ENCODE peak calls at places on chromosomes 13 and 19, in six cellular contexts. One of them, this sample, is unnamed.

GRCh38 chr19:21483589-21484170 is 21.7 kb upstream of the ZNF429 start:
- DNase-seq in activated CD4-positive, alpha-beta T cell treated with anti-CD3 and anti-CD28 coated beads for 36 hours: peak
- DNase-seq in tibial nerve: peak
- DNase-seq in sigmoid colon: peak
- DNase-seq in NCI-H2081: no peak
- DNase-seq in left kidney: no peak
- DNase-seq in this sample: no peak

GRCh38 chr13:80742027-80742426 is 401.1 kb upstream of the SPRY2 start:
- DNase-seq in tibial nerve: no peak
- DNase-seq in sigmoid colon: no peak
- DNase-seq in NCI-H2081: peak
- DNase-seq in activated CD4-positive, alpha-beta T cell treated with anti-CD3 and anti-CD28 coated beads for 36 hours: no peak
- DNase-seq in left kidney: peak
- DNase-seq in this sample: no peak

GRCh38 chr13:75145926-75146325 is 336.0 kb downstream of the TBC1D4 start:
- DNase-seq in activated CD4-positive, alpha-beta T cell treated with anti-CD3 and anti-CD28 coated beads for 36 hours: no peak
- DNase-seq in NCI-H2081: no peak
- DNase-seq in tibial nerve: no peak
- DNase-seq in sigmoid colon: no peak
- DNase-seq in left kidney: peak
- DNase-seq in this sample: no peak

GRCh38 chr19:46032597-46033025 is 8.2 kb downstream of the IGFL4 start:
- DNase-seq in activated CD4-positive, alpha-beta T cell treated with anti-CD3 and anti-CD28 coated beads for 36 hours: no peak
- DNase-seq in sigmoid colon: no peak
- DNase-seq in tibial nerve: no peak
- DNase-seq in left kidney: no peak
- DNase-seq in NCI-H2081: no peak
- DNase-seq in this sample: peak

GRCh38 chr13:93328943-93329342 is 102.3 kb downstream of the GPC6 start:
- DNase-seq in tibial nerve: no peak
- DNase-seq in sigmoid colon: no peak
- DNase-seq in NCI-H2081: no peak
- DNase-seq in activated CD4-positive, alpha-beta T cell treated with anti-CD3 and anti-CD28 coated beads for 36 hours: no peak
- DNase-seq in left kidney: no peak
- DNase-seq in this sample: no peak

GRCh38 chr19:50477751-50478515 is 1.3 kb upstream of the GARIN5A start:
- DNase-seq in left kidney: no peak
- DNase-seq in tibial nerve: no peak
- DNase-seq in NCI-H2081: no peak
- DNase-seq in activated CD4-positive, alpha-beta T cell treated with anti-CD3 and anti-CD28 coated beads for 36 hours: no peak
- DNase-seq in sigmoid colon: no peak
- DNase-seq in this sample: no peak

GRCh38 chr19:13181747-13182388 is 31.7 kb downstream of the IER2 start:
- DNase-seq in activated CD4-positive, alpha-beta T cell treated with anti-CD3 and anti-CD28 coated beads for 36 hours: peak
- DNase-seq in sigmoid colon: peak
- DNase-seq in tibial nerve: no peak
- DNase-seq in NCI-H2081: no peak
- DNase-seq in left kidney: peak
- DNase-seq in this sample: no peak

GRCh38 chr19:1469200-1469935 is 9.6 kb downstream of the C19orf25 start:
- DNase-seq in left kidney: peak
- DNase-seq in activated CD4-positive, alpha-beta T cell treated with anti-CD3 and anti-CD28 coated beads for 36 hours: peak
- DNase-seq in sigmoid colon: no peak
- DNase-seq in tibial nerve: no peak
- DNase-seq in NCI-H2081: no peak
- DNase-seq in this sample: no peak

GRCh38 chr19:34767967-34768366 is 5.0 kb downstream of the ZNF599 start:
- DNase-seq in activated CD4-positive, alpha-beta T cell treated with anti-CD3 and anti-CD28 coated beads for 36 hours: no peak
- DNase-seq in tibial nerve: no peak
- DNase-seq in sigmoid colon: no peak
- DNase-seq in NCI-H2081: no peak
- DNase-seq in left kidney: no peak
- DNase-seq in this sample: no peak

GRCh38 chr19:29576761-29577661 is 29.1 kb upstream of the POP4 start:
- DNase-seq in activated CD4-positive, alpha-beta T cell treated with anti-CD3 and anti-CD28 coated beads for 36 hours: peak
- DNase-seq in left kidney: no peak
- DNase-seq in tibial nerve: no peak
- DNase-seq in NCI-H2081: no peak
- DNase-seq in sigmoid colon: no peak
- DNase-seq in this sample: peak

GRCh38 chr13:87123987-87124784 is 547.0 kb upstream of the SLITRK5 start:
- DNase-seq in left kidney: peak
- DNase-seq in activated CD4-positive, alpha-beta T cell treated with anti-CD3 and anti-CD28 coated beads for 36 hours: no peak
- DNase-seq in NCI-H2081: peak
- DNase-seq in sigmoid colon: no peak
- DNase-seq in tibial nerve: no peak
- DNase-seq in this sample: no peak

GRCh38 chr13:42001580-42001979 is 40.7 kb upstream of the VWA8 start:
- DNase-seq in tibial nerve: no peak
- DNase-seq in NCI-H2081: no peak
- DNase-seq in left kidney: peak
- DNase-seq in sigmoid colon: no peak
- DNase-seq in activated CD4-positive, alpha-beta T cell treated with anti-CD3 and anti-CD28 coated beads for 36 hours: no peak
- DNase-seq in this sample: no peak

GRCh38 chr19:32287811-32288227 is 57.6 kb upstream of the ZNF507 start:
- DNase-seq in left kidney: peak
- DNase-seq in sigmoid colon: peak
- DNase-seq in activated CD4-positive, alpha-beta T cell treated with anti-CD3 and anti-CD28 coated beads for 36 hours: peak
- DNase-seq in NCI-H2081: peak
- DNase-seq in tibial nerve: peak
- DNase-seq in this sample: no peak

GRCh38 chr19:32890841-32891240 is 21.3 kb upstream of the SLC7A9 start:
- DNase-seq in left kidney: no peak
- DNase-seq in tibial nerve: no peak
- DNase-seq in sigmoid colon: no peak
- DNase-seq in NCI-H2081: no peak
- DNase-seq in activated CD4-positive, alpha-beta T cell treated with anti-CD3 and anti-CD28 coated beads for 36 hours: no peak
- DNase-seq in this sample: no peak

GRCh38 chr13:90485441-90485840 is 862.0 kb upstream of the MIR17HG start:
- DNase-seq in tibial nerve: no peak
- DNase-seq in activated CD4-positive, alpha-beta T cell treated with anti-CD3 and anti-CD28 coated beads for 36 hours: no peak
- DNase-seq in sigmoid colon: no peak
- DNase-seq in left kidney: peak
- DNase-seq in NCI-H2081: no peak
- DNase-seq in this sample: no peak

GRCh38 chr19:13621413-13621812 is 115.1 kb upstream of the CACNA1A start:
- DNase-seq in tibial nerve: no peak
- DNase-seq in left kidney: no peak
- DNase-seq in sigmoid colon: no peak
- DNase-seq in activated CD4-positive, alpha-beta T cell treated with anti-CD3 and anti-CD28 coated beads for 36 hours: peak
- DNase-seq in NCI-H2081: peak
- DNase-seq in this sample: peak

GRCh38 chr13:26024558-26024957 is 27.3 kb downstream of the SHISA2 start:
- DNase-seq in NCI-H2081: no peak
- DNase-seq in tibial nerve: no peak
- DNase-seq in sigmoid colon: no peak
- DNase-seq in left kidney: peak
- DNase-seq in activated CD4-positive, alpha-beta T cell treated with anti-CD3 and anti-CD28 coated beads for 36 hours: no peak
- DNase-seq in this sample: no peak

GRCh38 chr19:51809787-51810186 is 14.8 kb downstream of the FPR3 start:
- DNase-seq in activated CD4-positive, alpha-beta T cell treated with anti-CD3 and anti-CD28 coated beads for 36 hours: no peak
- DNase-seq in left kidney: no peak
- DNase-seq in NCI-H2081: no peak
- DNase-seq in tibial nerve: no peak
- DNase-seq in sigmoid colon: no peak
- DNase-seq in this sample: no peak

GRCh38 chr13:98275711-98276171 is 98.7 kb upstream of the RNF113B start:
- DNase-seq in left kidney: peak
- DNase-seq in NCI-H2081: no peak
- DNase-seq in sigmoid colon: no peak
- DNase-seq in activated CD4-positive, alpha-beta T cell treated with anti-CD3 and anti-CD28 coated beads for 36 hours: no peak
- DNase-seq in tibial nerve: no peak
- DNase-seq in this sample: no peak

GRCh38 chr13:27641711-27642502 is 20.2 kb downstream of the POLR1D start:
- DNase-seq in activated CD4-positive, alpha-beta T cell treated with anti-CD3 and anti-CD28 coated beads for 36 hours: no peak
- DNase-seq in left kidney: no peak
- DNase-seq in sigmoid colon: no peak
- DNase-seq in NCI-H2081: no peak
- DNase-seq in tibial nerve: no peak
- DNase-seq in this sample: no peak